ENCODE peak calls at places on chromosomes 12 and 14, in seven cellular contexts. W is HFFc6, I is fibroblast of the aortic adventitia, X is AG04449, G is GM20000, R is breast epithelium, N is A549. H is an unnamed sample.

GRCh38 chr12:103774977-103775560 is 66.0 kb downstream of the NT5DC3 start:
- DNase-seq in N (no peak), X (no peak), G (no peak), W (no peak), R (no peak), I (no peak), H (no peak)

GRCh38 chr12:4089147-4089606 is 184.4 kb upstream of the CCND2 start:
- DNase-seq in W (no peak), R (no peak), G (no peak), N (no peak), I (no peak), X (no peak), H (no peak)

GRCh38 chr12:11771895-11772502 is 122.5 kb downstream of the ETV6 start:
- DNase-seq in I (no peak), W (no peak), G (no peak), N (no peak), X (no peak), R (no peak), H (no peak)

GRCh38 chr12:91990525-91990924 is 155.1 kb downstream of the BTG1 start:
- DNase-seq in N (no peak), I (peak; percentile 60), R (no peak), X (no peak), W (no peak), G (no peak), H (no peak)

GRCh38 chr12:123896786-123897185 is 75.8 kb downstream of the CCDC92 start:
- DNase-seq in R (no peak), G (no peak), N (no peak), W (peak; percentile 43), X (peak; percentile 56), I (peak; percentile 90), H (no peak)

GRCh38 chr12:127819066-127819465 is 447.9 kb upstream of the TMEM132C start:
- DNase-seq in W (no peak), I (peak; percentile 22), G (no peak), X (peak; percentile 68), N (no peak), R (no peak), H (no peak)

GRCh38 chr14:41718477-41719166 is 111.9 kb downstream of the LRFN5 start:
- DNase-seq in X (no peak), W (no peak), R (no peak), N (no peak), G (no peak), I (no peak), H (no peak)

GRCh38 chr14:26286066-26286791 is 311.6 kb downstream of the NOVA1 start:
- DNase-seq in G (no peak), N (no peak), X (no peak), W (no peak), I (peak; percentile 62), R (no peak), H (no peak)

GRCh38 chr12:6639151-6639773 is 3.5 kb upstream of the LPAR5 start:
- DNase-seq in R (no peak), I (no peak), N (no peak), W (no peak), G (no peak), X (no peak), H (no peak)

GRCh38 chr12:82522285-82522684 is 164.0 kb downstream of the METTL25 start:
- DNase-seq in N (no peak), X (no peak), I (no peak), R (no peak), W (no peak), G (no peak), H (no peak)

GRCh38 chr12:82522762-82523161 is 163.9 kb upstream of the TMTC2 start:
- DNase-seq in N (no peak), X (no peak), W (no peak), I (no peak), G (no peak), R (no peak), H (no peak)

GRCh38 chr12:82517808-82518207 is 159.5 kb downstream of the METTL25 start:
- DNase-seq in G (no peak), N (no peak), X (no peak), W (no peak), R (no peak), I (no peak), H (no peak)

GRCh38 chr12:82519508-82519907 is 161.2 kb downstream of the METTL25 start:
- DNase-seq in R (no peak), I (no peak), X (no peak), G (no peak), W (no peak), N (no peak), H (no peak)

GRCh38 chr12:82517027-82517426 is 158.7 kb downstream of the METTL25 start:
- DNase-seq in I (no peak), X (no peak), N (peak; percentile 52), W (no peak), G (peak; percentile 12), R (no peak), H (no peak)
- TF ChIP-seq CTCF in I (peak; percentile 30), X (peak; percentile 23), N (peak; percentile 37), W (peak; percentile 47), G (peak; percentile 49), R (no peak), H (peak; percentile 55)

GRCh38 chr14:34875031-34875922 is at the start of gene BAZ1A:
- DNase-seq in W (peak; percentile 93), X (peak; percentile 65), G (peak; percentile 83), R (peak; percentile 56), N (peak; percentile 90), I (peak; percentile 85), H (no peak)
- TF ChIP-seq CTCF in W (no peak), X (no peak), G (no peak), R (peak; percentile 35), N (no peak), I (peak; percentile 29), H (no peak)

GRCh38 chr12:122306407-122306806 is 40.1 kb upstream of the VPS33A start:
- DNase-seq in G (no peak), W (no peak), I (no peak), N (peak; percentile 34), X (no peak), R (no peak), H (no peak)
- TF ChIP-seq CTCF in G (peak; percentile 20), W (no peak), I (no peak), N (no peak), X (no peak), R (no peak), H (no peak)

GRCh38 chr14:29925736-29926135 is 1.9 kb downstream of the PRKD1 start:
- DNase-seq in R (no peak), I (peak; percentile 44), W (no peak), X (no peak), G (no peak), N (no peak), H (no peak)
- TF ChIP-seq CTCF in R (no peak), I (no peak), W (no peak), X (no peak), G (no peak), N (no peak), H (no peak)

H was measured in retinal pigment epithelial cell.